ENCODE peak calls at places on chromosome 15, in nine cellular contexts. One of them, this sample, is unnamed.

GRCh38 chr15:51629612-51630011 is 7.0 kb upstream of the DMXL2 start:
- DNase-seq in fibroblast of mammary gland: peak
- DNase-seq in type B pancreatic cell: no peak
- DNase-seq in HCEC 1CT: no peak
- DNase-seq in activated naive CD8-positive, alpha-beta T cell treated with anti-CD3 and anti-CD28 coated beads, Interleukin-2, amount 50 U/mL, for 24 hours: no peak
- DNase-seq in neuronal stem cell: no peak
- DNase-seq in activated effector memory CD4-positive, alpha-beta T cell treated with Interleukin-2 at 50 U/mL for 16 hours: no peak
- DNase-seq in activated T-helper 1 cell treated with anti-CD3 and anti-CD28 coated beads, Interleukin-2, amount 50 U/mL, for 16 hours: no peak
- DNase-seq in activated CD8-positive, alpha-beta memory T cell treated with anti-CD3 and anti-CD28 coated beads for 4 hours: no peak
- DNase-seq in this sample: no peak

GRCh38 chr15:44099671-44100070 is 95.4 kb downstream of the FRMD5 start:
- DNase-seq in fibroblast of mammary gland: peak
- DNase-seq in type B pancreatic cell: no peak
- DNase-seq in HCEC 1CT: peak
- DNase-seq in activated naive CD8-positive, alpha-beta T cell treated with anti-CD3 and anti-CD28 coated beads, Interleukin-2, amount 50 U/mL, for 24 hours: no peak
- DNase-seq in neuronal stem cell: no peak
- DNase-seq in activated effector memory CD4-positive, alpha-beta T cell treated with Interleukin-2 at 50 U/mL for 16 hours: no peak
- DNase-seq in activated T-helper 1 cell treated with anti-CD3 and anti-CD28 coated beads, Interleukin-2, amount 50 U/mL, for 16 hours: no peak
- DNase-seq in activated CD8-positive, alpha-beta memory T cell treated with anti-CD3 and anti-CD28 coated beads for 4 hours: no peak
- DNase-seq in this sample: peak

GRCh38 chr15:52802110-52802509 is 12.0 kb upstream of the ONECUT1 start:
- DNase-seq in fibroblast of mammary gland: no peak
- DNase-seq in type B pancreatic cell: no peak
- DNase-seq in HCEC 1CT: no peak
- DNase-seq in activated naive CD8-positive, alpha-beta T cell treated with anti-CD3 and anti-CD28 coated beads, Interleukin-2, amount 50 U/mL, for 24 hours: no peak
- DNase-seq in neuronal stem cell: no peak
- DNase-seq in activated effector memory CD4-positive, alpha-beta T cell treated with Interleukin-2 at 50 U/mL for 16 hours: no peak
- DNase-seq in activated T-helper 1 cell treated with anti-CD3 and anti-CD28 coated beads, Interleukin-2, amount 50 U/mL, for 16 hours: no peak
- DNase-seq in activated CD8-positive, alpha-beta memory T cell treated with anti-CD3 and anti-CD28 coated beads for 4 hours: no peak
- DNase-seq in this sample: no peak

GRCh38 chr15:51163843-51164242 is 69.1 kb upstream of the TNFAIP8L3 start:
- DNase-seq in fibroblast of mammary gland: no peak
- DNase-seq in type B pancreatic cell: no peak
- DNase-seq in HCEC 1CT: no peak
- DNase-seq in activated naive CD8-positive, alpha-beta T cell treated with anti-CD3 and anti-CD28 coated beads, Interleukin-2, amount 50 U/mL, for 24 hours: no peak
- DNase-seq in neuronal stem cell: no peak
- DNase-seq in activated effector memory CD4-positive, alpha-beta T cell treated with Interleukin-2 at 50 U/mL for 16 hours: no peak
- DNase-seq in activated T-helper 1 cell treated with anti-CD3 and anti-CD28 coated beads, Interleukin-2, amount 50 U/mL, for 16 hours: no peak
- DNase-seq in activated CD8-positive, alpha-beta memory T cell treated with anti-CD3 and anti-CD28 coated beads for 4 hours: no peak
- DNase-seq in this sample: no peak

GRCh38 chr15:66894986-66895780 is 170.2 kb upstream of the SMAD3 start:
- DNase-seq in fibroblast of mammary gland: peak
- DNase-seq in type B pancreatic cell: peak
- DNase-seq in HCEC 1CT: no peak
- DNase-seq in activated naive CD8-positive, alpha-beta T cell treated with anti-CD3 and anti-CD28 coated beads, Interleukin-2, amount 50 U/mL, for 24 hours: no peak
- DNase-seq in neuronal stem cell: no peak
- DNase-seq in activated effector memory CD4-positive, alpha-beta T cell treated with Interleukin-2 at 50 U/mL for 16 hours: no peak
- DNase-seq in activated T-helper 1 cell treated with anti-CD3 and anti-CD28 coated beads, Interleukin-2, amount 50 U/mL, for 16 hours: no peak
- DNase-seq in activated CD8-positive, alpha-beta memory T cell treated with anti-CD3 and anti-CD28 coated beads for 4 hours: no peak
- DNase-seq in this sample: peak

GRCh38 chr15:95025924-95026728 is 794.8 kb downstream of the MCTP2 start:
- DNase-seq in fibroblast of mammary gland: peak
- DNase-seq in type B pancreatic cell: no peak
- DNase-seq in HCEC 1CT: peak
- DNase-seq in activated naive CD8-positive, alpha-beta T cell treated with anti-CD3 and anti-CD28 coated beads, Interleukin-2, amount 50 U/mL, for 24 hours: peak
- DNase-seq in neuronal stem cell: peak
- DNase-seq in activated effector memory CD4-positive, alpha-beta T cell treated with Interleukin-2 at 50 U/mL for 16 hours: no peak
- DNase-seq in activated T-helper 1 cell treated with anti-CD3 and anti-CD28 coated beads, Interleukin-2, amount 50 U/mL, for 16 hours: no peak
- DNase-seq in activated CD8-positive, alpha-beta memory T cell treated with anti-CD3 and anti-CD28 coated beads for 4 hours: no peak
- DNase-seq in this sample: peak

GRCh38 chr15:40367673-40368611 is 9.9 kb downstream of the DISP2 start:
- DNase-seq in fibroblast of mammary gland: peak
- DNase-seq in type B pancreatic cell: peak
- DNase-seq in HCEC 1CT: peak
- DNase-seq in activated naive CD8-positive, alpha-beta T cell treated with anti-CD3 and anti-CD28 coated beads, Interleukin-2, amount 50 U/mL, for 24 hours: peak
- DNase-seq in neuronal stem cell: peak
- DNase-seq in activated effector memory CD4-positive, alpha-beta T cell treated with Interleukin-2 at 50 U/mL for 16 hours: peak
- DNase-seq in activated T-helper 1 cell treated with anti-CD3 and anti-CD28 coated beads, Interleukin-2, amount 50 U/mL, for 16 hours: peak
- DNase-seq in activated CD8-positive, alpha-beta memory T cell treated with anti-CD3 and anti-CD28 coated beads for 4 hours: peak
- DNase-seq in this sample: peak

GRCh38 chr15:70095387-70096214 is 2.1 kb downstream of the TLE3 start:
- DNase-seq in fibroblast of mammary gland: no peak
- DNase-seq in type B pancreatic cell: peak
- DNase-seq in HCEC 1CT: no peak
- DNase-seq in activated naive CD8-positive, alpha-beta T cell treated with anti-CD3 and anti-CD28 coated beads, Interleukin-2, amount 50 U/mL, for 24 hours: peak
- DNase-seq in neuronal stem cell: no peak
- DNase-seq in activated effector memory CD4-positive, alpha-beta T cell treated with Interleukin-2 at 50 U/mL for 16 hours: no peak
- DNase-seq in activated T-helper 1 cell treated with anti-CD3 and anti-CD28 coated beads, Interleukin-2, amount 50 U/mL, for 16 hours: no peak
- DNase-seq in activated CD8-positive, alpha-beta memory T cell treated with anti-CD3 and anti-CD28 coated beads for 4 hours: no peak
- DNase-seq in this sample: no peak

GRCh38 chr15:37076543-37076942 is 23.8 kb downstream of the MEIS2 start:
- DNase-seq in fibroblast of mammary gland: peak
- DNase-seq in type B pancreatic cell: no peak
- DNase-seq in HCEC 1CT: peak
- DNase-seq in activated naive CD8-positive, alpha-beta T cell treated with anti-CD3 and anti-CD28 coated beads, Interleukin-2, amount 50 U/mL, for 24 hours: no peak
- DNase-seq in neuronal stem cell: no peak
- DNase-seq in activated effector memory CD4-positive, alpha-beta T cell treated with Interleukin-2 at 50 U/mL for 16 hours: no peak
- DNase-seq in activated T-helper 1 cell treated with anti-CD3 and anti-CD28 coated beads, Interleukin-2, amount 50 U/mL, for 16 hours: no peak
- DNase-seq in activated CD8-positive, alpha-beta memory T cell treated with anti-CD3 and anti-CD28 coated beads for 4 hours: no peak
- DNase-seq in this sample: peak

GRCh38 chr15:33915571-33916407 is 52.5 kb upstream of the CHRM5 start:
- DNase-seq in fibroblast of mammary gland: peak
- DNase-seq in type B pancreatic cell: no peak
- DNase-seq in HCEC 1CT: no peak
- DNase-seq in activated naive CD8-positive, alpha-beta T cell treated with anti-CD3 and anti-CD28 coated beads, Interleukin-2, amount 50 U/mL, for 24 hours: no peak
- DNase-seq in neuronal stem cell: no peak
- DNase-seq in activated effector memory CD4-positive, alpha-beta T cell treated with Interleukin-2 at 50 U/mL for 16 hours: no peak
- DNase-seq in activated T-helper 1 cell treated with anti-CD3 and anti-CD28 coated beads, Interleukin-2, amount 50 U/mL, for 16 hours: no peak
- DNase-seq in activated CD8-positive, alpha-beta memory T cell treated with anti-CD3 and anti-CD28 coated beads for 4 hours: no peak
- DNase-seq in this sample: no peak

GRCh38 chr15:65087873-65088642 is 11.5 kb downstream of the KBTBD13 start:
- DNase-seq in fibroblast of mammary gland: no peak
- DNase-seq in type B pancreatic cell: no peak
- DNase-seq in HCEC 1CT: no peak
- DNase-seq in activated naive CD8-positive, alpha-beta T cell treated with anti-CD3 and anti-CD28 coated beads, Interleukin-2, amount 50 U/mL, for 24 hours: no peak
- DNase-seq in neuronal stem cell: no peak
- DNase-seq in activated effector memory CD4-positive, alpha-beta T cell treated with Interleukin-2 at 50 U/mL for 16 hours: no peak
- DNase-seq in activated T-helper 1 cell treated with anti-CD3 and anti-CD28 coated beads, Interleukin-2, amount 50 U/mL, for 16 hours: no peak
- DNase-seq in activated CD8-positive, alpha-beta memory T cell treated with anti-CD3 and anti-CD28 coated beads for 4 hours: no peak
- DNase-seq in this sample: peak

GRCh38 chr15:23472678-23473077 is 25.6 kb upstream of the GOLGA6L2 start:
- DNase-seq in fibroblast of mammary gland: peak
- DNase-seq in type B pancreatic cell: no peak
- DNase-seq in HCEC 1CT: no peak
- DNase-seq in activated naive CD8-positive, alpha-beta T cell treated with anti-CD3 and anti-CD28 coated beads, Interleukin-2, amount 50 U/mL, for 24 hours: no peak
- DNase-seq in neuronal stem cell: no peak
- DNase-seq in activated effector memory CD4-positive, alpha-beta T cell treated with Interleukin-2 at 50 U/mL for 16 hours: no peak
- DNase-seq in activated T-helper 1 cell treated with anti-CD3 and anti-CD28 coated beads, Interleukin-2, amount 50 U/mL, for 16 hours: no peak
- DNase-seq in activated CD8-positive, alpha-beta memory T cell treated with anti-CD3 and anti-CD28 coated beads for 4 hours: no peak
- DNase-seq in this sample: peak

GRCh38 chr15:86634992-86635608 is 555.4 kb downstream of the AGBL1 start:
- DNase-seq in fibroblast of mammary gland: no peak
- DNase-seq in type B pancreatic cell: no peak
- DNase-seq in HCEC 1CT: no peak
- DNase-seq in activated naive CD8-positive, alpha-beta T cell treated with anti-CD3 and anti-CD28 coated beads, Interleukin-2, amount 50 U/mL, for 24 hours: no peak
- DNase-seq in neuronal stem cell: no peak
- DNase-seq in activated effector memory CD4-positive, alpha-beta T cell treated with Interleukin-2 at 50 U/mL for 16 hours: no peak
- DNase-seq in activated T-helper 1 cell treated with anti-CD3 and anti-CD28 coated beads, Interleukin-2, amount 50 U/mL, for 16 hours: no peak
- DNase-seq in activated CD8-positive, alpha-beta memory T cell treated with anti-CD3 and anti-CD28 coated beads for 4 hours: no peak
- DNase-seq in this sample: no peak

GRCh38 chr15:68795298-68795848 is 25.3 kb downstream of the ANP32A start:
- DNase-seq in fibroblast of mammary gland: peak
- DNase-seq in type B pancreatic cell: no peak
- DNase-seq in HCEC 1CT: no peak
- DNase-seq in activated naive CD8-positive, alpha-beta T cell treated with anti-CD3 and anti-CD28 coated beads, Interleukin-2, amount 50 U/mL, for 24 hours: peak
- DNase-seq in neuronal stem cell: peak
- DNase-seq in activated effector memory CD4-positive, alpha-beta T cell treated with Interleukin-2 at 50 U/mL for 16 hours: peak
- DNase-seq in activated T-helper 1 cell treated with anti-CD3 and anti-CD28 coated beads, Interleukin-2, amount 50 U/mL, for 16 hours: peak
- DNase-seq in activated CD8-positive, alpha-beta memory T cell treated with anti-CD3 and anti-CD28 coated beads for 4 hours: peak
- DNase-seq in this sample: peak

GRCh38 chr15:73991726-73992593 is at the start of gene STOML1:
- DNase-seq in fibroblast of mammary gland: peak
- DNase-seq in type B pancreatic cell: peak
- DNase-seq in HCEC 1CT: peak
- DNase-seq in activated naive CD8-positive, alpha-beta T cell treated with anti-CD3 and anti-CD28 coated beads, Interleukin-2, amount 50 U/mL, for 24 hours: peak
- DNase-seq in neuronal stem cell: peak
- DNase-seq in activated effector memory CD4-positive, alpha-beta T cell treated with Interleukin-2 at 50 U/mL for 16 hours: peak
- DNase-seq in activated T-helper 1 cell treated with anti-CD3 and anti-CD28 coated beads, Interleukin-2, amount 50 U/mL, for 16 hours: peak
- DNase-seq in activated CD8-positive, alpha-beta memory T cell treated with anti-CD3 and anti-CD28 coated beads for 4 hours: peak
- DNase-seq in this sample: peak

GRCh38 chr15:78048410-78048946 is 29.0 kb downstream of the TBC1D2B start:
- DNase-seq in fibroblast of mammary gland: no peak
- DNase-seq in type B pancreatic cell: no peak
- DNase-seq in HCEC 1CT: no peak
- DNase-seq in activated naive CD8-positive, alpha-beta T cell treated with anti-CD3 and anti-CD28 coated beads, Interleukin-2, amount 50 U/mL, for 24 hours: no peak
- DNase-seq in neuronal stem cell: no peak
- DNase-seq in activated effector memory CD4-positive, alpha-beta T cell treated with Interleukin-2 at 50 U/mL for 16 hours: no peak
- DNase-seq in activated T-helper 1 cell treated with anti-CD3 and anti-CD28 coated beads, Interleukin-2, amount 50 U/mL, for 16 hours: no peak
- DNase-seq in activated CD8-positive, alpha-beta memory T cell treated with anti-CD3 and anti-CD28 coated beads for 4 hours: no peak
- DNase-seq in this sample: no peak

GRCh38 chr15:49270541-49271421 is 100.7 kb downstream of the GALK2 start:
- DNase-seq in fibroblast of mammary gland: peak
- DNase-seq in type B pancreatic cell: no peak
- DNase-seq in HCEC 1CT: peak
- DNase-seq in activated naive CD8-positive, alpha-beta T cell treated with anti-CD3 and anti-CD28 coated beads, Interleukin-2, amount 50 U/mL, for 24 hours: no peak
- DNase-seq in neuronal stem cell: peak
- DNase-seq in activated effector memory CD4-positive, alpha-beta T cell treated with Interleukin-2 at 50 U/mL for 16 hours: no peak
- DNase-seq in activated T-helper 1 cell treated with anti-CD3 and anti-CD28 coated beads, Interleukin-2, amount 50 U/mL, for 16 hours: no peak
- DNase-seq in activated CD8-positive, alpha-beta memory T cell treated with anti-CD3 and anti-CD28 coated beads for 4 hours: no peak
- DNase-seq in this sample: peak

GRCh38 chr15:92807971-92808571 is 92.1 kb upstream of the CHD2 start:
- DNase-seq in fibroblast of mammary gland: peak
- DNase-seq in type B pancreatic cell: no peak
- DNase-seq in HCEC 1CT: no peak
- DNase-seq in activated naive CD8-positive, alpha-beta T cell treated with anti-CD3 and anti-CD28 coated beads, Interleukin-2, amount 50 U/mL, for 24 hours: no peak
- DNase-seq in neuronal stem cell: no peak
- DNase-seq in activated effector memory CD4-positive, alpha-beta T cell treated with Interleukin-2 at 50 U/mL for 16 hours: peak
- DNase-seq in activated T-helper 1 cell treated with anti-CD3 and anti-CD28 coated beads, Interleukin-2, amount 50 U/mL, for 16 hours: no peak
- DNase-seq in activated CD8-positive, alpha-beta memory T cell treated with anti-CD3 and anti-CD28 coated beads for 4 hours: no peak
- DNase-seq in this sample: no peak

GRCh38 chr15:57923750-57924149 is 141.8 kb downstream of the ALDH1A2 start:
- DNase-seq in fibroblast of mammary gland: peak
- DNase-seq in type B pancreatic cell: no peak
- DNase-seq in HCEC 1CT: no peak
- DNase-seq in activated naive CD8-positive, alpha-beta T cell treated with anti-CD3 and anti-CD28 coated beads, Interleukin-2, amount 50 U/mL, for 24 hours: no peak
- DNase-seq in neuronal stem cell: no peak
- DNase-seq in activated effector memory CD4-positive, alpha-beta T cell treated with Interleukin-2 at 50 U/mL for 16 hours: no peak
- DNase-seq in activated T-helper 1 cell treated with anti-CD3 and anti-CD28 coated beads, Interleukin-2, amount 50 U/mL, for 16 hours: no peak
- DNase-seq in activated CD8-positive, alpha-beta memory T cell treated with anti-CD3 and anti-CD28 coated beads for 4 hours: no peak
- DNase-seq in this sample: peak

GRCh38 chr15:70713547-70714414 is 49.6 kb downstream of the UACA start:
- DNase-seq in fibroblast of mammary gland: peak
- DNase-seq in type B pancreatic cell: no peak
- DNase-seq in HCEC 1CT: peak
- DNase-seq in activated naive CD8-positive, alpha-beta T cell treated with anti-CD3 and anti-CD28 coated beads, Interleukin-2, amount 50 U/mL, for 24 hours: no peak
- DNase-seq in neuronal stem cell: no peak
- DNase-seq in activated effector memory CD4-positive, alpha-beta T cell treated with Interleukin-2 at 50 U/mL for 16 hours: no peak
- DNase-seq in activated T-helper 1 cell treated with anti-CD3 and anti-CD28 coated beads, Interleukin-2, amount 50 U/mL, for 16 hours: no peak
- DNase-seq in activated CD8-positive, alpha-beta memory T cell treated with anti-CD3 and anti-CD28 coated beads for 4 hours: no peak
- DNase-seq in this sample: peak

GRCh38 chr15:45637552-45638033 is 2.8 kb downstream of the SQOR start:
- DNase-seq in fibroblast of mammary gland: peak
- DNase-seq in type B pancreatic cell: no peak
- DNase-seq in HCEC 1CT: peak
- DNase-seq in activated naive CD8-positive, alpha-beta T cell treated with anti-CD3 and anti-CD28 coated beads, Interleukin-2, amount 50 U/mL, for 24 hours: peak
- DNase-seq in neuronal stem cell: no peak
- DNase-seq in activated effector memory CD4-positive, alpha-beta T cell treated with Interleukin-2 at 50 U/mL for 16 hours: peak
- DNase-seq in activated T-helper 1 cell treated with anti-CD3 and anti-CD28 coated beads, Interleukin-2, amount 50 U/mL, for 16 hours: peak
- DNase-seq in activated CD8-positive, alpha-beta memory T cell treated with anti-CD3 and anti-CD28 coated beads for 4 hours: peak
- DNase-seq in this sample: peak

GRCh38 chr15:90075420-90076289 is 26.6 kb downstream of the IDH2 start:
- DNase-seq in fibroblast of mammary gland: no peak
- DNase-seq in type B pancreatic cell: no peak
- DNase-seq in HCEC 1CT: no peak
- DNase-seq in activated naive CD8-positive, alpha-beta T cell treated with anti-CD3 and anti-CD28 coated beads, Interleukin-2, amount 50 U/mL, for 24 hours: no peak
- DNase-seq in neuronal stem cell: no peak
- DNase-seq in activated effector memory CD4-positive, alpha-beta T cell treated with Interleukin-2 at 50 U/mL for 16 hours: no peak
- DNase-seq in activated T-helper 1 cell treated with anti-CD3 and anti-CD28 coated beads, Interleukin-2, amount 50 U/mL, for 16 hours: no peak
- DNase-seq in activated CD8-positive, alpha-beta memory T cell treated with anti-CD3 and anti-CD28 coated beads for 4 hours: no peak
- DNase-seq in this sample: peak

This sample was measured in fibroblast of lung.